ENCODE peak calls at places on chromosome 1, in seven cellular contexts. Z, N, H, D, W, J and G are unnamed samples.

GRCh38 chr1:15152318-15153183 is 996 bp upstream of the TMEM51 start:
- DNase-seq in Z (peak; percentile 71), N (peak; percentile 87), H (peak; percentile 82), D (peak; percentile 87), W (no peak), J (peak; percentile 87), G (peak; percentile 92)

GRCh38 chr1:25657121-25657521 is 40.5 kb downstream of the MAN1C1 start:
- DNase-seq in Z (no peak), N (no peak), H (no peak), D (no peak), W (no peak), J (no peak), G (peak; percentile 16)

GRCh38 chr1:220786337-220787068 is at the start of gene MTARC1:
- DNase-seq in Z (peak; percentile 68), N (peak; percentile 66), H (peak; percentile 83), D (peak; percentile 67), W (no peak), J (peak; percentile 68), G (peak; percentile 44)

GRCh38 chr1:200749090-200749489 is 10.4 kb downstream of the CAMSAP2 start:
- DNase-seq in Z (peak; percentile 7), N (no peak), H (no peak), D (no peak), W (no peak), J (no peak), G (no peak)

GRCh38 chr1:151540982-151541377 is 871 bp downstream of the TUFT1 start:
- DNase-seq in Z (no peak), N (peak; percentile 51), H (no peak), D (no peak), W (no peak), J (no peak), G (peak; percentile 48)

GRCh38 chr1:89932598-89933364 is 62.1 kb upstream of the ZNF326 start:
- DNase-seq in Z (no peak), N (no peak), H (no peak), D (no peak), W (no peak), J (no peak), G (no peak)

GRCh38 chr1:198497326-198498220 is 42.9 kb downstream of the ATP6V1G3 start:
- DNase-seq in Z (no peak), N (no peak), H (no peak), D (peak; percentile 62), W (no peak), J (peak; percentile 39), G (no peak)

GRCh38 chr1:247367786-247368342 is 36.2 kb upstream of the ZNF496 start:
- DNase-seq in Z (no peak), N (no peak), H (no peak), D (peak; percentile 73), W (no peak), J (no peak), G (no peak)

GRCh38 chr1:225933072-225933471 is 7.9 kb downstream of the LEFTY2 start:
- DNase-seq in Z (no peak), N (no peak), H (no peak), D (peak; percentile 69), W (no peak), J (no peak), G (no peak)

GRCh38 chr1:52571783-52572182 is 18.9 kb upstream of the TUT4 start:
- DNase-seq in Z (no peak), N (no peak), H (no peak), D (peak; percentile 23), W (no peak), J (no peak), G (no peak)

GRCh38 chr1:37149296-37149695 is 115.0 kb upstream of the GRIK3 start:
- DNase-seq in Z (no peak), N (no peak), H (no peak), D (no peak), W (no peak), J (no peak), G (no peak)

GRCh38 chr1:16351449-16351993 is 759 bp downstream of the FBXO42 start:
- DNase-seq in Z (no peak), N (peak; percentile 6), H (no peak), D (peak; percentile 31), W (no peak), J (no peak), G (no peak)

GRCh38 chr1:160741597-160742348 is 2.7 kb downstream of the SLAMF7 start:
- DNase-seq in Z (no peak), N (no peak), H (no peak), D (no peak), W (no peak), J (no peak), G (no peak)

GRCh38 chr1:84582802-84583587 is 8.8 kb upstream of the CTBS start:
- DNase-seq in Z (no peak), N (no peak), H (no peak), D (no peak), W (no peak), J (no peak), G (no peak)

GRCh38 chr1:170680428-170680827 is 16.5 kb downstream of the PRRX1 start:
- DNase-seq in Z (no peak), N (no peak), H (no peak), D (no peak), W (no peak), J (no peak), G (no peak)

GRCh38 chr1:206918076-206918475 is 3.7 kb downstream of the FCMR start:
- DNase-seq in Z (no peak), N (no peak), H (no peak), D (no peak), W (no peak), J (no peak), G (no peak)

GRCh38 chr1:243447844-243448243 is 192.0 kb downstream of the SDCCAG8 start:
- DNase-seq in Z (no peak), N (no peak), H (no peak), D (no peak), W (no peak), J (no peak), G (no peak)

GRCh38 chr1:27603962-27604578 is at the start of gene AHDC1:
- DNase-seq in Z (peak; percentile 83), N (peak; percentile 93), H (peak; percentile 93), D (peak; percentile 92), W (peak; percentile 71), J (peak; percentile 91), G (peak; percentile 91)

GRCh38 chr1:154405762-154406571 is 824 bp downstream of the IL6R start:
- DNase-seq in Z (peak; percentile 55), N (peak; percentile 51), H (peak; percentile 86), D (peak; percentile 73), W (peak; percentile 49), J (no peak), G (peak; percentile 69)

GRCh38 chr1:16202281-16203210 is 9.9 kb downstream of the ARHGEF19 start:
- DNase-seq in Z (no peak), N (no peak), H (no peak), D (no peak), W (no peak), J (no peak), G (no peak)

GRCh38 chr1:74620242-74620641 is 53.4 kb downstream of the ERICH3 start:
- DNase-seq in Z (no peak), N (no peak), H (no peak), D (no peak), W (no peak), J (no peak), G (no peak)

GRCh38 chr1:204503913-204504519 is 9.4 kb upstream of the PIK3C2B start:
- DNase-seq in Z (no peak), N (no peak), H (no peak), D (no peak), W (no peak), J (no peak), G (no peak)

GRCh38 chr1:224718470-224719053 is 102.4 kb downstream of the CNIH3 start:
- DNase-seq in Z (no peak), N (no peak), H (no peak), D (no peak), W (no peak), J (no peak), G (no peak)

GRCh38 chr1:228087771-228088251 is 5.3 kb downstream of the ARF1 start:
- DNase-seq in Z (no peak), N (no peak), H (peak; percentile 26), D (peak; percentile 91), W (no peak), J (peak; percentile 78), G (peak; percentile 16)

GRCh38 chr1:209513226-209513625 is 70.3 kb upstream of the CAMK1G start:
- DNase-seq in Z (no peak), N (peak; percentile 64), H (no peak), D (peak; percentile 61), W (no peak), J (peak; percentile 69), G (no peak)

GRCh38 chr1:42336978-42337377 is 1.9 kb upstream of the FOXJ3 start:
- DNase-seq in Z (no peak), N (no peak), H (no peak), D (no peak), W (no peak), J (no peak), G (no peak)

GRCh38 chr1:212260557-212261342 is 24.5 kb upstream of the PPP2R5A start:
- DNase-seq in Z (no peak), N (no peak), H (no peak), D (no peak), W (no peak), J (peak; percentile 84), G (no peak)

GRCh38 chr1:10252508-10252907 is 42.1 kb downstream of the KIF1B start:
- DNase-seq in Z (no peak), N (no peak), H (no peak), D (peak; percentile 81), W (no peak), J (no peak), G (no peak)

GRCh38 chr1:25727819-25728286 is 72.1 kb upstream of the SELENON start:
- DNase-seq in Z (peak; percentile 50), N (peak; percentile 66), H (peak; percentile 82), D (no peak), W (no peak), J (no peak), G (peak; percentile 80)

GRCh38 chr1:62882161-62882560 is 98.2 kb downstream of the ATG4C start:
- DNase-seq in Z (no peak), N (peak; percentile 69), H (no peak), D (no peak), W (no peak), J (no peak), G (no peak)

GRCh38 chr1:234322979-234323378 is 50.3 kb upstream of the COA6 start:
- DNase-seq in Z (no peak), N (no peak), H (no peak), D (peak; percentile 46), W (peak; percentile 11), J (no peak), G (no peak)

GRCh38 chr1:225699336-225699735 is 46.4 kb upstream of the ENAH start:
- DNase-seq in Z (no peak), N (no peak), H (no peak), D (peak; percentile 11), W (no peak), J (no peak), G (no peak)

GRCh38 chr1:32447469-32448185 is 17.2 kb upstream of the ZBTB8B start:
- DNase-seq in Z (no peak), N (no peak), H (no peak), D (peak; percentile 87), W (no peak), J (no peak), G (no peak)

GRCh38 chr1:1665815-1666251 is 7.0 kb upstream of the CDK11B start:
- DNase-seq in Z (no peak), N (no peak), H (no peak), D (no peak), W (peak; percentile 19), J (no peak), G (peak; percentile 51)

GRCh38 chr1:176957603-176958002 is 206.9 kb downstream of the ASTN1 start:
- DNase-seq in Z (no peak), N (no peak), H (no peak), D (peak; percentile 1), W (no peak), J (no peak), G (no peak)

GRCh38 chr1:219568728-219569127 is 44.2 kb downstream of the ZC3H11B start:
- DNase-seq in Z (no peak), N (no peak), H (no peak), D (peak; percentile 23), W (no peak), J (no peak), G (no peak)

GRCh38 chr1:154469844-154470417 is 32.1 kb upstream of the TDRD10 start:
- DNase-seq in Z (no peak), N (no peak), H (no peak), D (no peak), W (no peak), J (no peak), G (no peak)